ENCODE peak calls at places on chromosomes 11 and 22, in ten cellular contexts. One of them, this sample, is unnamed.

GRCh38 chr22:31618471-31619176 is 43.4 kb downstream of the PISD start:
- DNase-seq in CD8-positive, alpha-beta T cell: no peak
- DNase-seq in H1: no peak
- DNase-seq in neural progenitor cell: no peak
- DNase-seq in tibial nerve: no peak
- DNase-seq in LNCaP clone FGC: no peak
- DNase-seq in BJ: no peak
- DNase-seq in AG09309: no peak
- DNase-seq in endodermal cell: no peak
- DNase-seq in IMR-90: no peak
- DNase-seq in this sample: no peak

GRCh38 chr22:46994265-46994664 is 231.8 kb downstream of the TBC1D22A start:
- DNase-seq in tibial nerve: no peak
- DNase-seq in BJ: no peak
- DNase-seq in CD8-positive, alpha-beta T cell: no peak
- DNase-seq in endodermal cell: no peak
- DNase-seq in H1: no peak
- DNase-seq in IMR-90: no peak
- DNase-seq in neural progenitor cell: no peak
- DNase-seq in LNCaP clone FGC: no peak
- DNase-seq in AG09309: no peak
- DNase-seq in this sample: no peak

GRCh38 chr11:67463680-67464410 is 5.2 kb downstream of the TMEM134 start:
- DNase-seq in endodermal cell: peak
- DNase-seq in CD8-positive, alpha-beta T cell: no peak
- DNase-seq in LNCaP clone FGC: no peak
- DNase-seq in tibial nerve: peak
- DNase-seq in BJ: no peak
- DNase-seq in IMR-90: no peak
- DNase-seq in AG09309: no peak
- DNase-seq in neural progenitor cell: no peak
- DNase-seq in H1: no peak
- DNase-seq in this sample: no peak

GRCh38 chr11:131530411-131530810 is 160.0 kb downstream of the NTM start:
- DNase-seq in tibial nerve: no peak
- DNase-seq in IMR-90: no peak
- DNase-seq in neural progenitor cell: no peak
- DNase-seq in CD8-positive, alpha-beta T cell: no peak
- DNase-seq in H1: no peak
- DNase-seq in endodermal cell: no peak
- DNase-seq in AG09309: no peak
- DNase-seq in BJ: no peak
- DNase-seq in LNCaP clone FGC: no peak
- DNase-seq in this sample: no peak

GRCh38 chr22:34804588-34804987 is 261.4 kb upstream of the ISX start:
- DNase-seq in AG09309: no peak
- DNase-seq in endodermal cell: peak
- DNase-seq in tibial nerve: no peak
- DNase-seq in IMR-90: no peak
- DNase-seq in CD8-positive, alpha-beta T cell: no peak
- DNase-seq in BJ: no peak
- DNase-seq in H1: no peak
- DNase-seq in neural progenitor cell: peak
- DNase-seq in LNCaP clone FGC: no peak
- DNase-seq in this sample: no peak

GRCh38 chr11:11389238-11389637 is 36.2 kb upstream of the CSNK2A3 start:
- DNase-seq in AG09309: no peak
- DNase-seq in IMR-90: no peak
- DNase-seq in endodermal cell: peak
- DNase-seq in LNCaP clone FGC: no peak
- DNase-seq in tibial nerve: no peak
- DNase-seq in CD8-positive, alpha-beta T cell: no peak
- DNase-seq in neural progenitor cell: no peak
- DNase-seq in H1: no peak
- DNase-seq in BJ: no peak
- DNase-seq in this sample: no peak

GRCh38 chr11:63888170-63889086 is 28.5 kb downstream of the RCOR2 start:
- DNase-seq in H1: no peak
- DNase-seq in tibial nerve: no peak
- DNase-seq in CD8-positive, alpha-beta T cell: peak
- DNase-seq in IMR-90: peak
- DNase-seq in LNCaP clone FGC: no peak
- DNase-seq in BJ: no peak
- DNase-seq in neural progenitor cell: peak
- DNase-seq in AG09309: no peak
- DNase-seq in endodermal cell: peak
- DNase-seq in this sample: peak

GRCh38 chr11:79344765-79345164 is 96.1 kb downstream of the TENM4 start:
- DNase-seq in AG09309: no peak
- DNase-seq in endodermal cell: no peak
- DNase-seq in CD8-positive, alpha-beta T cell: no peak
- DNase-seq in neural progenitor cell: no peak
- DNase-seq in IMR-90: no peak
- DNase-seq in H1: no peak
- DNase-seq in tibial nerve: no peak
- DNase-seq in LNCaP clone FGC: no peak
- DNase-seq in BJ: no peak
- DNase-seq in this sample: no peak

GRCh38 chr11:67374571-67375276 is 1.3 kb upstream of the CLCF1 start:
- DNase-seq in H1: no peak
- DNase-seq in endodermal cell: peak
- DNase-seq in tibial nerve: no peak
- DNase-seq in neural progenitor cell: no peak
- DNase-seq in BJ: no peak
- DNase-seq in CD8-positive, alpha-beta T cell: no peak
- DNase-seq in AG09309: no peak
- DNase-seq in IMR-90: no peak
- DNase-seq in LNCaP clone FGC: no peak
- DNase-seq in this sample: no peak

GRCh38 chr11:100208207-100208606 is 478.9 kb upstream of the ARHGAP42 start:
- DNase-seq in AG09309: no peak
- DNase-seq in CD8-positive, alpha-beta T cell: no peak
- DNase-seq in endodermal cell: no peak
- DNase-seq in IMR-90: no peak
- DNase-seq in BJ: no peak
- DNase-seq in neural progenitor cell: no peak
- DNase-seq in tibial nerve: no peak
- DNase-seq in H1: no peak
- DNase-seq in LNCaP clone FGC: no peak
- DNase-seq in this sample: no peak

GRCh38 chr11:33376331-33377099 is 119.3 kb downstream of the HIPK3 start:
- DNase-seq in neural progenitor cell: peak
- DNase-seq in BJ: no peak
- DNase-seq in IMR-90: no peak
- DNase-seq in CD8-positive, alpha-beta T cell: no peak
- DNase-seq in AG09309: no peak
- DNase-seq in tibial nerve: no peak
- DNase-seq in LNCaP clone FGC: no peak
- DNase-seq in endodermal cell: peak
- DNase-seq in H1: no peak
- DNase-seq in this sample: no peak

GRCh38 chr11:33377852-33378385 is 120.7 kb downstream of the HIPK3 start:
- DNase-seq in tibial nerve: no peak
- DNase-seq in IMR-90: peak
- DNase-seq in endodermal cell: no peak
- DNase-seq in AG09309: no peak
- DNase-seq in BJ: no peak
- DNase-seq in LNCaP clone FGC: no peak
- DNase-seq in neural progenitor cell: no peak
- DNase-seq in H1: no peak
- DNase-seq in CD8-positive, alpha-beta T cell: no peak
- DNase-seq in this sample: peak

GRCh38 chr11:33375688-33376311 is 118.6 kb downstream of the HIPK3 start:
- DNase-seq in neural progenitor cell: peak
- DNase-seq in endodermal cell: peak
- DNase-seq in AG09309: no peak
- DNase-seq in H1: no peak
- DNase-seq in BJ: no peak
- DNase-seq in CD8-positive, alpha-beta T cell: no peak
- DNase-seq in IMR-90: peak
- DNase-seq in LNCaP clone FGC: no peak
- DNase-seq in tibial nerve: no peak
- DNase-seq in this sample: peak

GRCh38 chr11:33375236-33375635 is 118.1 kb downstream of the HIPK3 start:
- DNase-seq in tibial nerve: no peak
- DNase-seq in IMR-90: no peak
- DNase-seq in AG09309: no peak
- DNase-seq in LNCaP clone FGC: no peak
- DNase-seq in BJ: no peak
- DNase-seq in CD8-positive, alpha-beta T cell: no peak
- DNase-seq in endodermal cell: peak
- DNase-seq in H1: no peak
- DNase-seq in neural progenitor cell: no peak
- DNase-seq in this sample: no peak

GRCh38 chr11:33377100-33377851 is 120.1 kb downstream of the HIPK3 start:
- DNase-seq in tibial nerve: no peak
- DNase-seq in IMR-90: peak
- DNase-seq in AG09309: no peak
- DNase-seq in CD8-positive, alpha-beta T cell: no peak
- DNase-seq in neural progenitor cell: peak
- DNase-seq in LNCaP clone FGC: no peak
- DNase-seq in BJ: no peak
- DNase-seq in H1: no peak
- DNase-seq in endodermal cell: no peak
- DNase-seq in this sample: peak
- H3K4me3 ChIP-seq in tibial nerve: no peak
- H3K4me3 ChIP-seq in IMR-90: peak
- H3K4me3 ChIP-seq in AG09309: peak
- H3K4me3 ChIP-seq in CD8-positive, alpha-beta T cell: no peak
- H3K4me3 ChIP-seq in neural progenitor cell: peak
- H3K4me3 ChIP-seq in LNCaP clone FGC: no peak
- H3K4me3 ChIP-seq in BJ: peak
- H3K4me3 ChIP-seq in H1: peak
- H3K4me3 ChIP-seq in endodermal cell: peak
- H3K4me3 ChIP-seq in this sample: peak

GRCh38 chr11:15624701-15625100 is 510.0 kb downstream of the INSC start:
- DNase-seq in AG09309: no peak
- DNase-seq in IMR-90: no peak
- DNase-seq in LNCaP clone FGC: no peak
- DNase-seq in CD8-positive, alpha-beta T cell: no peak
- DNase-seq in endodermal cell: no peak
- DNase-seq in neural progenitor cell: no peak
- DNase-seq in tibial nerve: no peak
- DNase-seq in BJ: no peak
- DNase-seq in H1: no peak
- DNase-seq in this sample: no peak

GRCh38 chr11:15625691-15626090 is 511.0 kb downstream of the INSC start:
- DNase-seq in H1: no peak
- DNase-seq in CD8-positive, alpha-beta T cell: no peak
- DNase-seq in tibial nerve: no peak
- DNase-seq in AG09309: no peak
- DNase-seq in neural progenitor cell: no peak
- DNase-seq in BJ: no peak
- DNase-seq in IMR-90: no peak
- DNase-seq in LNCaP clone FGC: no peak
- DNase-seq in endodermal cell: no peak
- DNase-seq in this sample: no peak

GRCh38 chr11:15627560-15627959 is 512.8 kb downstream of the INSC start:
- DNase-seq in BJ: peak
- DNase-seq in endodermal cell: no peak
- DNase-seq in neural progenitor cell: no peak
- DNase-seq in AG09309: no peak
- DNase-seq in LNCaP clone FGC: no peak
- DNase-seq in CD8-positive, alpha-beta T cell: no peak
- DNase-seq in H1: no peak
- DNase-seq in IMR-90: peak
- DNase-seq in tibial nerve: no peak
- DNase-seq in this sample: peak

GRCh38 chr11:15635501-15635900 is 520.8 kb downstream of the INSC start:
- DNase-seq in H1: no peak
- DNase-seq in tibial nerve: no peak
- DNase-seq in AG09309: no peak
- DNase-seq in LNCaP clone FGC: no peak
- DNase-seq in CD8-positive, alpha-beta T cell: no peak
- DNase-seq in IMR-90: no peak
- DNase-seq in neural progenitor cell: no peak
- DNase-seq in BJ: no peak
- DNase-seq in endodermal cell: no peak
- DNase-seq in this sample: no peak

GRCh38 chr11:15629690-15630321 is 515.1 kb downstream of the INSC start:
- DNase-seq in H1: no peak
- DNase-seq in CD8-positive, alpha-beta T cell: no peak
- DNase-seq in AG09309: no peak
- DNase-seq in neural progenitor cell: peak
- DNase-seq in IMR-90: no peak
- DNase-seq in LNCaP clone FGC: no peak
- DNase-seq in BJ: no peak
- DNase-seq in endodermal cell: peak
- DNase-seq in tibial nerve: no peak
- DNase-seq in this sample: no peak
- TF ChIP-seq CTCF in H1: no peak
- TF ChIP-seq CTCF in CD8-positive, alpha-beta T cell: no peak
- TF ChIP-seq CTCF in AG09309: no peak
- TF ChIP-seq CTCF in neural progenitor cell: peak
- TF ChIP-seq CTCF in IMR-90: peak
- TF ChIP-seq CTCF in LNCaP clone FGC: peak
- TF ChIP-seq CTCF in BJ: no peak
- TF ChIP-seq CTCF in endodermal cell: peak
- TF ChIP-seq CTCF in tibial nerve: no peak
- TF ChIP-seq CTCF in this sample: peak

DNA sequence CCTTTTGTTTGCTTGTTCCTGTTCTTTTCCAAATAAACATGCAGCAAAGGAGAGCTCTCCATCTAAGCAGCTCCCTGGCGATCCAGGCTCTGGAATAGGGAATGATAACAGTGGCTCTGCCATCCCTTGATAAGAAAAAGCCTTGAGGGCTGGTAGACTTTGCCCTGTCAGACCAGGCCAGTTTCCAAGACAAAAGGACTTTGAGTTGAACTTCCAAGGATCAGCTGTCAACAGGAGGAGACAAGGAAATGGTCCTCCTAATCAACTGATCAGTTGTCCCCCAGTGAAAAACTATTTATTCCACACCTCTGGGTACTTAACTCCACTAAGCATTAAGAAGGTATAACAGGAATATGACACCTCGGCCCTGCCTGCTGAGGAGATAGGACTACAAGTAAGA is 127.8 kb downstream of the PARVA start:
- DNase-seq in LNCaP clone FGC: no peak
- DNase-seq in tibial nerve: no peak
- DNase-seq in neural progenitor cell: no peak
- DNase-seq in BJ: no peak
- DNase-seq in IMR-90: no peak
- DNase-seq in AG09309: no peak
- DNase-seq in CD8-positive, alpha-beta T cell: no peak
- DNase-seq in H1: no peak
- DNase-seq in endodermal cell: no peak
- DNase-seq in this sample: no peak
- H3K4me3 ChIP-seq in LNCaP clone FGC: no peak
- H3K4me3 ChIP-seq in tibial nerve: no peak
- H3K4me3 ChIP-seq in neural progenitor cell: no peak
- H3K4me3 ChIP-seq in BJ: no peak
- H3K4me3 ChIP-seq in IMR-90: no peak
- H3K4me3 ChIP-seq in AG09309: no peak
- H3K4me3 ChIP-seq in CD8-positive, alpha-beta T cell: no peak
- H3K4me3 ChIP-seq in H1: no peak
- H3K4me3 ChIP-seq in endodermal cell: no peak
- H3K4me3 ChIP-seq in this sample: no peak

DNA sequence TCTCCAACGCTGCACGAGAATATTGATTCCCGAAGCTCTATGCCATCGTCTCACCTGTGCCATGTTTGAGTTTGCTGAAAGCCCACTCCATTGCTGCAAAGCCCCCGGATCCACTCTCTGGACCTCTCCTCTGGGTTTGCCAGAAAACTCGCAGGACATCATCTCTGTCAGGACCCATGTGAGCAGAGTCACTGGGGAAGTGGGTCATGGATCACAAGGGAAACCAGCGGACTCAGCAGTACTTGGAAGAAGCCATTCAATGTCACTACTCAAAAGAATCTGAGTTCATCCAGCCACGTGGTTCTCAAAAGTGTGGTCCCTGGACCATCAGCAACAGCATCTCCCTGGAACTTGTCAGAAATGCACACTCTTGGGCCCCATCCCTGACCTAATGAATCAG is 296.7 kb downstream of the MN1 start:
- DNase-seq in H1: no peak
- DNase-seq in AG09309: no peak
- DNase-seq in IMR-90: no peak
- DNase-seq in endodermal cell: no peak
- DNase-seq in neural progenitor cell: no peak
- DNase-seq in tibial nerve: no peak
- DNase-seq in BJ: no peak
- DNase-seq in CD8-positive, alpha-beta T cell: no peak
- DNase-seq in LNCaP clone FGC: no peak
- DNase-seq in this sample: no peak
- TF ChIP-seq CTCF in H1: no peak
- TF ChIP-seq CTCF in AG09309: no peak
- TF ChIP-seq CTCF in IMR-90: no peak
- TF ChIP-seq CTCF in endodermal cell: no peak
- TF ChIP-seq CTCF in neural progenitor cell: no peak
- TF ChIP-seq CTCF in tibial nerve: no peak
- TF ChIP-seq CTCF in BJ: no peak
- TF ChIP-seq CTCF in CD8-positive, alpha-beta T cell: no peak
- TF ChIP-seq CTCF in LNCaP clone FGC: no peak
- TF ChIP-seq CTCF in this sample: no peak

This sample was measured in fibroblast of the aortic adventitia.